ENCODE peak calls at places on chromosomes 11 and 22, in six cellular contexts. One of them, this sample, is unnamed. For H3K36me3, the result is how much of the 10 kb centered on the place peaks cover.

GRCh38 chr22:26234267-26234666 is 65.0 kb downstream of the SEZ6L start:
- DNase-seq in upper lobe of right lung: no peak
- DNase-seq in hepatocyte: no peak
- DNase-seq in GM06990: no peak
- DNase-seq in testis: no peak
- DNase-seq in stomach: no peak
- DNase-seq in this sample: no peak

GRCh38 chr11:8839306-8839956 is 71.6 kb upstream of the AKIP1 start:
- DNase-seq in testis: no peak
- DNase-seq in stomach: no peak
- DNase-seq in GM06990: no peak
- DNase-seq in hepatocyte: no peak
- DNase-seq in upper lobe of right lung: no peak
- DNase-seq in this sample: no peak

GRCh38 chr11:2532704-2533641 is 88.2 kb downstream of the KCNQ1 start:
- DNase-seq in testis: peak
- DNase-seq in stomach: peak
- DNase-seq in GM06990: peak
- DNase-seq in hepatocyte: peak
- DNase-seq in upper lobe of right lung: peak
- DNase-seq in this sample: peak

GRCh38 chr11:106400949-106401545 is 323.6 kb downstream of the AASDHPPT start:
- DNase-seq in stomach: no peak
- DNase-seq in testis: no peak
- DNase-seq in GM06990: no peak
- DNase-seq in hepatocyte: no peak
- DNase-seq in upper lobe of right lung: no peak
- DNase-seq in this sample: no peak

GRCh38 chr11:16191212-16191851 is 165.0 kb downstream of the SOX6 start:
- DNase-seq in stomach: no peak
- DNase-seq in testis: peak
- DNase-seq in GM06990: no peak
- DNase-seq in hepatocyte: no peak
- DNase-seq in upper lobe of right lung: peak
- DNase-seq in this sample: no peak

GRCh38 chr22:23072035-23072910 is 2.0 kb downstream of the GNAZ start:
- DNase-seq in hepatocyte: no peak
- DNase-seq in stomach: no peak
- DNase-seq in upper lobe of right lung: peak
- DNase-seq in testis: no peak
- DNase-seq in GM06990: no peak
- DNase-seq in this sample: no peak

GRCh38 chr11:32081129-32081641 is 9.7 kb upstream of the RCN1 start:
- DNase-seq in stomach: no peak
- DNase-seq in hepatocyte: peak
- DNase-seq in upper lobe of right lung: no peak
- DNase-seq in GM06990: no peak
- DNase-seq in testis: no peak
- DNase-seq in this sample: no peak

GRCh38 chr11:68598816-68599653 is 85.3 kb upstream of the GAL start:
- DNase-seq in upper lobe of right lung: no peak
- DNase-seq in hepatocyte: no peak
- DNase-seq in stomach: no peak
- DNase-seq in testis: no peak
- DNase-seq in GM06990: no peak
- DNase-seq in this sample: no peak

GRCh38 chr11:84890706-84891105 is 736.4 kb downstream of the DLG2 start:
- DNase-seq in hepatocyte: peak
- DNase-seq in GM06990: no peak
- DNase-seq in testis: no peak
- DNase-seq in stomach: no peak
- DNase-seq in upper lobe of right lung: no peak
- DNase-seq in this sample: no peak

GRCh38 chr11:84887055-84887629 is 740.0 kb downstream of the DLG2 start:
- DNase-seq in testis: no peak
- DNase-seq in GM06990: no peak
- DNase-seq in upper lobe of right lung: no peak
- DNase-seq in hepatocyte: no peak
- DNase-seq in stomach: no peak
- DNase-seq in this sample: no peak

GRCh38 chr11:84886344-84886743 is 740.8 kb downstream of the DLG2 start:
- DNase-seq in stomach: no peak
- DNase-seq in hepatocyte: no peak
- DNase-seq in upper lobe of right lung: no peak
- DNase-seq in GM06990: no peak
- DNase-seq in testis: no peak
- DNase-seq in this sample: no peak

GRCh38 chr11:84889556-84889955 is 737.6 kb downstream of the DLG2 start:
- DNase-seq in testis: no peak
- DNase-seq in GM06990: no peak
- DNase-seq in stomach: no peak
- DNase-seq in upper lobe of right lung: no peak
- DNase-seq in hepatocyte: no peak
- DNase-seq in this sample: no peak

GRCh38 chr11:84884836-84885235 is 742.3 kb downstream of the DLG2 start:
- DNase-seq in GM06990: no peak
- DNase-seq in stomach: no peak
- DNase-seq in testis: no peak
- DNase-seq in hepatocyte: no peak
- DNase-seq in upper lobe of right lung: no peak
- DNase-seq in this sample: no peak
- H3K4me3 ChIP-seq in GM06990: no peak
- H3K4me3 ChIP-seq in stomach: no peak
- H3K4me3 ChIP-seq in testis: no peak
- H3K4me3 ChIP-seq in hepatocyte: no peak
- H3K4me3 ChIP-seq in upper lobe of right lung: no peak
- H3K4me3 ChIP-seq in this sample: no peak

GRCh38 chr11:20090654-20091374 is 69.5 kb downstream of the DBX1 start:
- DNase-seq in GM06990: no peak
- DNase-seq in hepatocyte: no peak
- DNase-seq in testis: no peak
- DNase-seq in upper lobe of right lung: no peak
- DNase-seq in stomach: no peak
- DNase-seq in this sample: no peak
- H3K36me3 ChIP-seq in GM06990: under half
- H3K36me3 ChIP-seq in hepatocyte: under half
- H3K36me3 ChIP-seq in testis: under half
- H3K36me3 ChIP-seq in upper lobe of right lung: under half
- H3K36me3 ChIP-seq in stomach: under half
- H3K36me3 ChIP-seq in this sample: under half

GRCh38 chr11:10805741-10806140 is 3.0 kb downstream of the EIF4G2 start:
- DNase-seq in GM06990: no peak
- DNase-seq in hepatocyte: no peak
- DNase-seq in stomach: no peak
- DNase-seq in upper lobe of right lung: no peak
- DNase-seq in testis: no peak
- DNase-seq in this sample: no peak
- H3K4me3 ChIP-seq in GM06990: no peak
- H3K4me3 ChIP-seq in hepatocyte: no peak
- H3K4me3 ChIP-seq in stomach: peak
- H3K4me3 ChIP-seq in upper lobe of right lung: peak
- H3K4me3 ChIP-seq in testis: no peak
- H3K4me3 ChIP-seq in this sample: peak

DNA sequence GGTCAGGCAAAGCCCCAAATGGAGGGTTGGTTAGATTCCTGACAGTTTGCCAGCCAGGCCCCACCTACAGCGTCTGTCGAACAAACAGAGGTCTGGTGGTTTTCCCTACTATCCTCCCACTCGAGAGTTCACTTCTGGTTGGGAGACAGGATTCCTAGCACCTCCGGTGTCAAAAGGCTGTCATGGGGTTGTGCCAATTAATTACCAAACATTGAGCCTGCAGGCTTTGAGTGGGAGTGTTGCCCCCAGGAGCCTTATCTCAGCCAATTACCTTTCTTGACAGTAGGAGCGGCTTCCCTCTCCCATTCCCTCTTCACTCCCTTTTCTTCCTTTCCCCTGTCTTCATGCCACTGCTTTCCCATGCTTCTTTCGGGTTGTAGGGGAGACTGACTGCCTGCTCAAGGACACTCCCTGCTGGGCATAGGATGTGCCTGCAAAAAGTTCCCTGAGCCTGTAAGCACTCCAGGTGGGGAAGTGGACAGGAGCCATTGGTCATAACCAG is 4.7 kb upstream of the TTC36 start:
- DNase-seq in GM06990: no peak
- DNase-seq in upper lobe of right lung: no peak
- DNase-seq in hepatocyte: peak
- DNase-seq in testis: peak
- DNase-seq in stomach: no peak
- DNase-seq in this sample: peak
- H3K36me3 ChIP-seq in GM06990: under half
- H3K36me3 ChIP-seq in upper lobe of right lung: half or more
- H3K36me3 ChIP-seq in hepatocyte: under half
- H3K36me3 ChIP-seq in testis: under half
- H3K36me3 ChIP-seq in stomach: under half
- H3K36me3 ChIP-seq in this sample: half or more

DNA sequence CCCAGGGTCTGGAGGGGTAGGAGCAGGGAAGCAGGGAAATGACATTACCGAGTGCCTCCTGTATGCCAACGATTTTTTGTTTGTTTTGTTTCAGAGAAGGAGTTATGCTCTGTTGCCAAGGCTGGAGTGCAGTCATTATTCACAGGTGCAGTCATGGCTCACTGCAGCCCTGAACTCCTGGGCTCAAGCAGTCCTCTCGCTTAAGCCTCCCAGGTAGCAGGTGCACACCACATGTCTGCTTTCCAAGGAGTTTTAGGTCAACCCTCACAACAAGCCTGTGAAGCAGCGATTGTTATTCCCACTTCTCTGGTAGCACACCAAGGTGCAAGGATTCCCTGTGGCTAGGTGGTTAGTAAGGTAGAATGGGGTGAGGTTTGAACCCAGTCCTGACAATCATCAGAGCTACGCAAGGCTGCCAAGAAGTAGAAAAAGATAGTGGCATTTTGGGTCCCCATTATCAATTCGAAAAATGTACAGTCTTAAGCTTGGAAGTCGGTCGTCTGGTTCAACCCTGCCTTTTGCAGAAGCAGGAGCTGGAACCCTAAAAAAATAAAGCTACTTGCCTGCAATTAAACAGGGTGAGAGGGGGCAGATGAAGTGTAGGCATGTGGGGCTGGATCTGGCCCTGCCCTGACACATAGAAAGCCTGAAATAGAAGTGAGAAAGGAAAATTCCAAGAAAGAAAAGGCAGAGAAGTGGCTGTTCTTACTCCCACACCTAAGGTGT is 9.1 kb downstream of the UCP3 start:
- DNase-seq in testis: no peak
- DNase-seq in upper lobe of right lung: no peak
- DNase-seq in stomach: no peak
- DNase-seq in GM06990: no peak
- DNase-seq in hepatocyte: no peak
- DNase-seq in this sample: no peak
- H3K4me3 ChIP-seq in testis: no peak
- H3K4me3 ChIP-seq in upper lobe of right lung: no peak
- H3K4me3 ChIP-seq in stomach: no peak
- H3K4me3 ChIP-seq in GM06990: no peak
- H3K4me3 ChIP-seq in hepatocyte: no peak
- H3K4me3 ChIP-seq in this sample: no peak

DNA sequence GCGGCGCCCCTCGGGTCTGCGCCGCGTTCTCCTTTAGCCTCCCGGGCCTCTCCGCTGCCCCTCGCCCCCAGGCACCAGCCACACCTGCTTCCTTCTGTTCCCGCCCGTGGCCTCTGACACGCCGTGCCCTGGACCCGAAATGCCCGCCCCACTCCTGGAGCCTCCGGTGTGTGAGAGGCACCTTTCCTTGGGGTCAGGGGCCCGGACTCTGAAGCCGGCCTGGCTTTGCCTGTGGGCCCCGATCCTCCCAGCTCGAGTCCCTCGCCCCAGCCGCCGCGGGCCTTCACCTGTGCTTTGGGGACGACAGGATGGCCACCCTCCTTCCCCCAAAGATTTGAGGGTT is 661 bp upstream of the CDPF1 start:
- DNase-seq in testis: no peak
- DNase-seq in GM06990: no peak
- DNase-seq in upper lobe of right lung: no peak
- DNase-seq in stomach: no peak
- DNase-seq in hepatocyte: no peak
- DNase-seq in this sample: no peak
- H3K36me3 ChIP-seq in testis: under half
- H3K36me3 ChIP-seq in GM06990: under half
- H3K36me3 ChIP-seq in upper lobe of right lung: under half
- H3K36me3 ChIP-seq in stomach: under half
- H3K36me3 ChIP-seq in hepatocyte: under half
- H3K36me3 ChIP-seq in this sample: under half

This sample was measured in endodermal cell.